ENCODE peak calls at places on chromosomes 13 and 19, in five cellular contexts. X is ELR, Q is anterior cingulate cortex, L is heart right ventricle, S is pulmonary artery endothelial cell. N is an unnamed sample.

GRCh38 chr13:97136418-97136817 is 85.7 kb upstream of the MBNL2 start:
- DNase-seq in X (no peak), Q (no peak), L (no peak), S (no peak), N (no peak)

GRCh38 chr13:59358014-59358413 is 805.7 kb downstream of the DIAPH3 start:
- DNase-seq in X (no peak), Q (no peak), L (no peak), S (no peak), N (no peak)

GRCh38 chr13:27053902-27054595 is 117.6 kb downstream of the USP12 start:
- DNase-seq in X (peak; percentile 94), Q (no peak), L (no peak), S (no peak), N (no peak)

GRCh38 chr19:3124630-3125029 is 11.2 kb upstream of the GNA15 start:
- DNase-seq in X (no peak), Q (no peak), L (no peak), S (no peak), N (no peak)

GRCh38 chr13:43489168-43489730 is 297.5 kb downstream of the ENOX1 start:
- DNase-seq in X (no peak), Q (no peak), L (peak; percentile 15), S (no peak), N (no peak)

GRCh38 chr19:40612831-40613668 is 11.9 kb downstream of the LTBP4 start:
- DNase-seq in X (peak; percentile 35), Q (no peak), L (no peak), S (no peak), N (no peak)

GRCh38 chr13:62626771-62627170 is 1211.1 kb upstream of the PCDH20 start:
- DNase-seq in X (no peak), Q (no peak), L (no peak), S (no peak), N (no peak)

GRCh38 chr13:76969488-76970365 is 21.4 kb downstream of the ACOD1 start:
- DNase-seq in X (peak; percentile 24), Q (no peak), L (no peak), S (no peak), N (no peak)

GRCh38 chr19:13995878-13996765 is 10.0 kb downstream of the RFX1 start:
- DNase-seq in X (no peak), Q (no peak), L (no peak), S (no peak), N (no peak)

GRCh38 chr19:38209671-38210457 is 14.2 kb downstream of the DPF1 start:
- DNase-seq in X (peak; percentile 40), Q (peak; percentile 73), L (peak; percentile 75), S (no peak), N (no peak)

GRCh38 chr19:30551271-30551670 is 179.1 kb downstream of the ZNF536 start:
- DNase-seq in X (no peak), Q (no peak), L (no peak), S (no peak), N (no peak)

GRCh38 chr13:63337921-63338320 is 1922.3 kb upstream of the PCDH20 start:
- DNase-seq in X (no peak), Q (no peak), L (no peak), S (no peak), N (no peak)

GRCh38 chr13:110799246-110800236 is 86.0 kb downstream of the ING1 start:
- DNase-seq in X (peak; percentile 33), Q (no peak), L (peak; percentile 62), S (no peak), N (no peak)

GRCh38 chr19:5308471-5309437 is 31.9 kb downstream of the PTPRS start:
- DNase-seq in X (peak; percentile 39), Q (peak; percentile 79), L (peak; percentile 66), S (peak; percentile 60), N (no peak)

GRCh38 chr19:17107546-17108452 is 32.2 kb downstream of the MYO9B start:
- DNase-seq in X (peak; percentile 98), Q (peak; percentile 4), L (peak; percentile 83), S (peak; percentile 87), N (no peak)

GRCh38 chr13:109818136-109818535 is 31.8 kb upstream of the IRS2 start:
- DNase-seq in X (no peak), Q (no peak), L (no peak), S (no peak), N (no peak)

GRCh38 chr19:49666120-49666444 is 349 bp downstream of the BCL2L12 start:
- DNase-seq in X (no peak), Q (no peak), L (no peak), S (no peak), N (no peak)

GRCh38 chr13:64505511-64505910 is 2724.6 kb downstream of the PCDH9 start:
- DNase-seq in X (peak; percentile 87), Q (no peak), L (no peak), S (no peak), N (no peak)

N was measured in left lobe of liver.